ENCODE peak calls at places on chromosomes 4 and X, in four cellular contexts. K is A673; L is AG04450; D is CD4-positive, alpha-beta T cell. J is an unnamed sample.

GRCh38 chr4:36004231-36004851 is 240.0 kb downstream of the ARAP2 start:
- DNase-seq in K (no peak), L (no peak), D (no peak), J (peak; percentile 6)

GRCh38 chr4:139460565-139460964 is 6.6 kb downstream of the RAB33B start:
- DNase-seq in K (no peak), L (no peak), D (no peak), J (no peak)

GRCh38 chrX:41923257-41923924 is at the start of gene CASK:
- DNase-seq in K (peak; percentile 90), L (peak; percentile 76), D (peak; percentile 89), J (peak; percentile 90)

GRCh38 chr4:87076690-87077358 is 142.0 kb downstream of the AFF1 start:
- DNase-seq in K (no peak), L (no peak), D (no peak), J (no peak)

GRCh38 chrX:147079457-147079856 is 264.9 kb upstream of the CXorf51A start:
- DNase-seq in K (no peak), L (no peak), D (no peak), J (no peak)

GRCh38 chrX:119004920-119005524 is 30.6 kb downstream of the LONRF3 start:
- DNase-seq in K (peak; percentile 49), L (no peak), D (peak; percentile 56), J (peak; percentile 20)

GRCh38 chr4:16693040-16693506 is 205.4 kb downstream of the LDB2 start:
- DNase-seq in K (no peak), L (no peak), D (no peak), J (no peak)

GRCh38 chr4:26660261-26660660 is 76.4 kb downstream of the TBC1D19 start:
- DNase-seq in K (no peak), L (no peak), D (no peak), J (no peak)

GRCh38 chrX:20521245-20521644 is 254.5 kb upstream of the RPS6KA3 start:
- DNase-seq in K (peak; percentile 64), L (no peak), D (no peak), J (peak; percentile 73)

GRCh38 chrX:22366166-22366702 is 93.5 kb downstream of the CBLL2 start:
- DNase-seq in K (no peak), L (no peak), D (no peak), J (peak; percentile 42)

GRCh38 chrX:136823175-136823574 is 42.4 kb upstream of the ARHGEF6 start:
- DNase-seq in K (no peak), L (no peak), D (no peak), J (peak; percentile 10)

GRCh38 chr4:174037049-174037448 is 246.4 kb downstream of the FBXO8 start:
- DNase-seq in K (no peak), L (no peak), D (no peak), J (no peak)

GRCh38 chr4:101843054-101843453 is 52.5 kb downstream of the BANK1 start:
- DNase-seq in K (no peak), L (no peak), D (no peak), J (no peak)

GRCh38 chrX:31436424-31436823 is 364.6 kb upstream of the FTHL17 start:
- DNase-seq in K (no peak), L (no peak), D (no peak), J (no peak)

GRCh38 chrX:12770440-12770839 is 20.8 kb upstream of the PRPS2 start:
- DNase-seq in K (peak; percentile 43), L (no peak), D (no peak), J (peak; percentile 39)

GRCh38 chrX:130994671-130995070 is 63.5 kb upstream of the ARHGAP36 start:
- DNase-seq in K (peak; percentile 51), L (no peak), D (no peak), J (peak; percentile 37)

GRCh38 chr4:148779771-148780170 is 337.6 kb upstream of the NR3C2 start:
- DNase-seq in K (no peak), L (no peak), D (no peak), J (no peak)

GRCh38 chr4:47696823-47697222 is 141.0 kb downstream of the CORIN start:
- DNase-seq in K (no peak), L (no peak), D (no peak), J (no peak)

GRCh38 chr4:102501176-102501634 is at the start of gene NFKB1:
- DNase-seq in K (peak; percentile 69), L (peak; percentile 50), D (peak; percentile 66), J (peak; percentile 76)

GRCh38 chr4:98485816-98486355 is 172.5 kb downstream of the TSPAN5 start:
- DNase-seq in K (no peak), L (no peak), D (no peak), J (no peak)

GRCh38 chrX:10529344-10529743 is 91.0 kb downstream of the MID1 start:
- DNase-seq in K (no peak), L (no peak), D (no peak), J (peak; percentile 39)

GRCh38 chrX:125736008-125736729 is 416.5 kb downstream of the TEX13C start:
- DNase-seq in K (no peak), L (no peak), D (no peak), J (no peak)

GRCh38 chr4:54497947-54498346 is 159.8 kb upstream of the KIT start:
- DNase-seq in K (no peak), L (no peak), D (no peak), J (no peak)

GRCh38 chrX:70042399-70043371 is 7.1 kb downstream of the AWAT2 start:
- DNase-seq in K (no peak), L (no peak), D (no peak), J (no peak)

GRCh38 chr4:7773401-7774187 is 166.1 kb downstream of the AFAP1 start:
- DNase-seq in K (no peak), L (no peak), D (no peak), J (no peak)

GRCh38 chr4:142846729-142847606 is 867 bp upstream of the INPP4B start:
- DNase-seq in K (no peak), L (no peak), D (peak; percentile 77), J (peak; percentile 40)

GRCh38 chrX:154534526-154535322 is 11.9 kb downstream of the G6PD start:
- DNase-seq in K (peak; percentile 92), L (no peak), D (peak; percentile 89), J (peak; percentile 70)

GRCh38 chr4:2788101-2788500 is 4.8 kb upstream of the SH3BP2 start:
- DNase-seq in K (no peak), L (no peak), D (no peak), J (no peak)

GRCh38 chrX:49701948-49702347 is 6.2 kb upstream of the PAGE1 start:
- DNase-seq in K (no peak), L (no peak), D (no peak), J (no peak)

GRCh38 chr4:158170691-158171455 is 2.0 kb downstream of the GASK1B start:
- DNase-seq in K (no peak), L (no peak), D (no peak), J (peak; percentile 34)

GRCh38 chrX:18721683-18722499 is 14.4 kb downstream of the PPEF1 start:
- DNase-seq in K (no peak), L (no peak), D (no peak), J (no peak)

GRCh38 chr4:125750827-125751466 is 436.2 kb downstream of the FAT4 start:
- DNase-seq in K (peak; percentile 17), L (no peak), D (no peak), J (peak; percentile 69)

GRCh38 chr4:185656467-185656890 is 121.2 kb upstream of the PDLIM3 start:
- DNase-seq in K (peak; percentile 3), L (no peak), D (no peak), J (peak; percentile 54)

GRCh38 chr4:82429728-82430192 is 502 bp downstream of the HNRNPDL start:
- DNase-seq in K (no peak), L (no peak), D (peak; percentile 79), J (peak; percentile 48)

GRCh38 chrX:10597871-10598270 is 22.5 kb downstream of the MID1 start:
- DNase-seq in K (peak; percentile 55), L (no peak), D (no peak), J (peak; percentile 47)

GRCh38 chrX:128439159-128439558 is 387.0 kb upstream of the ACTRT1 start:
- DNase-seq in K (no peak), L (no peak), D (no peak), J (no peak)

GRCh38 chr4:189048119-189048518 is 892.6 kb upstream of the FRG1 start:
- DNase-seq in K (no peak), L (no peak), D (no peak), J (no peak)

GRCh38 chrX:140274761-140275525 is 229.9 kb downstream of the SOX3 start:
- DNase-seq in K (peak; percentile 19), L (no peak), D (no peak), J (peak; percentile 91)

GRCh38 chrX:15043538-15043937 is 170.3 kb downstream of the MOSPD2 start:
- DNase-seq in K (no peak), L (no peak), D (no peak), J (no peak)
- H3K27me3 ChIP-seq in K (no peaks in the 10 kb centered on the region), L (no peaks in the 10 kb centered on the region), D (no peaks in the 10 kb centered on the region), J (no peaks in the 10 kb centered on the region)

DNA sequence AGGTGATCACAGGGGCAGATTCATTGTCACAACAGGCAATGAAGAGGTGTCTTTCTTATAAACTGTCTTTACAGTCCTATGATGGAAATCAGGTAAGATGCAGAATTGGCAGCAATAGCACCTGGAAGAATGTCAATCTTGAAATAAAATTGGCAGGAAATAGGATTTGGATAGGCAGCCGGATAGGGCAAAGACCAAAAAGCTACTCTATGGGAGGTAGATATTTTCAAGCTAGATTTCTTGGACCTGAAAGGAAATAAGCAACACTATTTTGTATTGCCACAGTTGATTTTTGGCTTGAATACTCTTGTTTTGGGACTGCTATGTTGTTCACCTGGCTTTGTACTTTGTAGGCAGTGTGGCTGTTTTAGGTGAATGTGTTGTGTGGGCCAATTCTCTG is 314.2 kb downstream of the SLC7A11 start:
- DNase-seq in K (no peak), L (no peak), D (no peak), J (no peak)
- H3K27me3 ChIP-seq in K (no peaks in the 10 kb centered on the region), L (no peaks in the 10 kb centered on the region), D (no peaks in the 10 kb centered on the region), J (no peaks in the 10 kb centered on the region)

GRCh38 chr4:4945021-4945420 is 74.2 kb downstream of the CYTL1 start:
- DNase-seq in K (no peak), L (no peak), D (no peak), J (no peak)
- H3K27me3 ChIP-seq in K (no peaks in the 10 kb centered on the region), L (peaks cover 3% of the 10 kb centered on the region), D (no peaks in the 10 kb centered on the region), J (no peaks in the 10 kb centered on the region)

DNA sequence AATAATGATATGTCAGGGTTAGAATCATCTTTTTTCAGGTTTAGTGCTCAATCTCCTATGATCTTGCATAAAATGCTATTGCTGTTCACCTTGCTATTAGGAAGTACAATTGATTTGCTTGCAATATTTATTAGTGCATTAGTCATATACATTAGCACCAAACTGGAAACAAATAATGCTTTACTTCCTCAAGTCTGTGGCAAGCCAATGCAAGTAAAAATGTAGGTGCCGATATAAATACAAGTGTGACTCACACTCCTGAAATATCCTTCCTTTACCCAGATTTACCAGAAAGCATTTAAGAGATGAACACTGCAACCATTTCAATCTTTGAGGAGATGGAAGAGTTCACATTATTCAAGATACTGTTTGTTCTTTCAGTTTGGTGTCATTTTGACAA is 1487.7 kb upstream of the ADGRL3 start:
- DNase-seq in K (no peak), L (no peak), D (no peak), J (no peak)
- H3K27me3 ChIP-seq in K (no peaks in the 10 kb centered on the region), L (no peaks in the 10 kb centered on the region), D (no peaks in the 10 kb centered on the region), J (no peaks in the 10 kb centered on the region)

DNA sequence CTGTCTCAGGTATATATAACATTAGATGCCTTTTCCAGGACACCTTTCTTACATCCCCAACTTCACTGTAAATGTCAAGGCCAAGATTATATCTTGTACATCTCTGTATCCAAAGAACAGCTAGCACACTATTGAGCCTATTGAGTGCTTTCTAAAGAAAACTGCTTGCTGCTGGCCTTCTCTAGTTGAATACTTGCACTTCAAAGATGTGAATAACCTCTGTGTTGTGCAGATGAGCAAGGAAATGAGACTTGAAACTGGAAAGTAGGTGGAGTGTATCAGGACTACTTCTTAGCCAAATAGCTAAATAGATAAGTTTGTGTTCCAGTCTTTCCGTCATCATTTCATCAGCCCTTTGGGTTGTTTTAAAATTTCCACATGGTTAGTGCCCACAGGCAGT is 704.4 kb upstream of the AMOT start:
- DNase-seq in K (no peak), L (no peak), D (no peak), J (no peak)
- H3K27me3 ChIP-seq in K (no peaks in the 10 kb centered on the region), L (no peaks in the 10 kb centered on the region), D (no peaks in the 10 kb centered on the region), J (no peaks in the 10 kb centered on the region)

J was measured in fibroblast of lung.